ENCODE peak calls at places on chromosome 1, in four cellular contexts. One of them, this sample, is unnamed.
A peak's percentile ranks its signal among the peaks of the same experiment; 100 is the strongest.

GRCh38 chr1:7608628-7609295 is 162.3 kb upstream of the VAMP3 start:
- DNase-seq in naive B cell: no peak
- DNase-seq in activated CD4-positive, CD25-positive, alpha-beta regulatory T cell: no peak
- DNase-seq in natural killer cell: no peak
- DNase-seq in this sample: no peak

GRCh38 chr1:201964266-201964665 is 9.0 kb downstream of the TIMM17A start:
- DNase-seq in activated CD4-positive, CD25-positive, alpha-beta regulatory T cell: no peak
- DNase-seq in natural killer cell: no peak
- DNase-seq in naive B cell: no peak
- DNase-seq in this sample: no peak

GRCh38 chr1:224609333-224609732 is 6.8 kb upstream of the CNIH3 start:
- DNase-seq in naive B cell: no peak
- DNase-seq in activated CD4-positive, CD25-positive, alpha-beta regulatory T cell: no peak
- DNase-seq in natural killer cell: no peak
- DNase-seq in this sample: no peak

GRCh38 chr1:116489231-116489697 is 81.6 kb downstream of the CD58 start:
- DNase-seq in activated CD4-positive, CD25-positive, alpha-beta regulatory T cell: no peak
- DNase-seq in naive B cell: no peak
- DNase-seq in natural killer cell: no peak
- DNase-seq in this sample: no peak

GRCh38 chr1:231177226-231177625 is 15.4 kb downstream of the TRIM67 start:
- DNase-seq in activated CD4-positive, CD25-positive, alpha-beta regulatory T cell: no peak
- DNase-seq in natural killer cell: no peak
- DNase-seq in naive B cell: no peak
- DNase-seq in this sample: no peak

GRCh38 chr1:114352797-114353196 is 158.2 kb downstream of the TRIM33 start:
- DNase-seq in activated CD4-positive, CD25-positive, alpha-beta regulatory T cell: no peak
- DNase-seq in naive B cell: no peak
- DNase-seq in natural killer cell: no peak
- DNase-seq in this sample: no peak

GRCh38 chr1:7534061-7534825 is 236.9 kb upstream of the VAMP3 start:
- DNase-seq in naive B cell: no peak
- DNase-seq in natural killer cell: no peak
- DNase-seq in activated CD4-positive, CD25-positive, alpha-beta regulatory T cell: no peak
- DNase-seq in this sample: no peak

GRCh38 chr1:177686929-177687328 is 282.9 kb downstream of the SEC16B start:
- DNase-seq in natural killer cell: no peak
- DNase-seq in naive B cell: no peak
- DNase-seq in activated CD4-positive, CD25-positive, alpha-beta regulatory T cell: no peak
- DNase-seq in this sample: no peak

GRCh38 chr1:181541458-181541857 is 58.1 kb downstream of the CACNA1E start:
- DNase-seq in activated CD4-positive, CD25-positive, alpha-beta regulatory T cell: no peak
- DNase-seq in naive B cell: no peak
- DNase-seq in natural killer cell: no peak
- DNase-seq in this sample: no peak

GRCh38 chr1:201214461-201214860 is 23.8 kb downstream of the IGFN1 start:
- DNase-seq in activated CD4-positive, CD25-positive, alpha-beta regulatory T cell: no peak
- DNase-seq in naive B cell: no peak
- DNase-seq in natural killer cell: peak; percentile 0
- DNase-seq in this sample: no peak

GRCh38 chr1:172742599-172743500 is 83.9 kb downstream of the FASLG start:
- DNase-seq in activated CD4-positive, CD25-positive, alpha-beta regulatory T cell: no peak
- DNase-seq in naive B cell: peak; percentile 56
- DNase-seq in natural killer cell: no peak
- DNase-seq in this sample: peak; percentile 25

GRCh38 chr1:160950657-160951056 is 4.0 kb downstream of the ITLN2 start:
- DNase-seq in natural killer cell: no peak
- DNase-seq in naive B cell: no peak
- DNase-seq in activated CD4-positive, CD25-positive, alpha-beta regulatory T cell: no peak
- DNase-seq in this sample: no peak

GRCh38 chr1:163085904-163086268 is 16.7 kb downstream of the RGS4 start:
- DNase-seq in naive B cell: no peak
- DNase-seq in natural killer cell: no peak
- DNase-seq in activated CD4-positive, CD25-positive, alpha-beta regulatory T cell: no peak
- DNase-seq in this sample: no peak

GRCh38 chr1:160328171-160328570 is 14.9 kb downstream of the COPA start:
- DNase-seq in activated CD4-positive, CD25-positive, alpha-beta regulatory T cell: no peak
- DNase-seq in natural killer cell: no peak
- DNase-seq in naive B cell: no peak
- DNase-seq in this sample: no peak

GRCh38 chr1:12592496-12592895 is 25.5 kb downstream of the DHRS3 start:
- DNase-seq in naive B cell: no peak
- DNase-seq in activated CD4-positive, CD25-positive, alpha-beta regulatory T cell: no peak
- DNase-seq in natural killer cell: no peak
- DNase-seq in this sample: no peak

GRCh38 chr1:71088645-71089287 is 7.9 kb upstream of the ZRANB2 start:
- DNase-seq in activated CD4-positive, CD25-positive, alpha-beta regulatory T cell: no peak
- DNase-seq in natural killer cell: no peak
- DNase-seq in naive B cell: no peak
- DNase-seq in this sample: no peak

GRCh38 chr1:92831762-92832536 is at the start of gene RPL5:
- DNase-seq in naive B cell: peak; percentile 99
- DNase-seq in activated CD4-positive, CD25-positive, alpha-beta regulatory T cell: peak; percentile 95
- DNase-seq in natural killer cell: peak; percentile 98
- DNase-seq in this sample: peak; percentile 97

GRCh38 chr1:41496080-41497055 is 11.9 kb upstream of the EDN2 start:
- DNase-seq in naive B cell: no peak
- DNase-seq in natural killer cell: no peak
- DNase-seq in activated CD4-positive, CD25-positive, alpha-beta regulatory T cell: no peak
- DNase-seq in this sample: no peak

GRCh38 chr1:70499695-70500094 is 88.6 kb downstream of the CTH start:
- DNase-seq in naive B cell: no peak
- DNase-seq in natural killer cell: no peak
- DNase-seq in activated CD4-positive, CD25-positive, alpha-beta regulatory T cell: no peak
- DNase-seq in this sample: no peak

GRCh38 chr1:202113690-202114300 is 8.9 kb upstream of the GPR37L1 start:
- DNase-seq in naive B cell: no peak
- DNase-seq in natural killer cell: no peak
- DNase-seq in activated CD4-positive, CD25-positive, alpha-beta regulatory T cell: no peak
- DNase-seq in this sample: no peak

GRCh38 chr1:234538062-234538731 is 59.2 kb upstream of the TARBP1 start:
- DNase-seq in activated CD4-positive, CD25-positive, alpha-beta regulatory T cell: no peak
- DNase-seq in naive B cell: no peak
- DNase-seq in natural killer cell: no peak
- DNase-seq in this sample: no peak

GRCh38 chr1:229508823-229509337 is 739 bp upstream of the NUP133 start:
- DNase-seq in naive B cell: no peak
- DNase-seq in activated CD4-positive, CD25-positive, alpha-beta regulatory T cell: no peak
- DNase-seq in natural killer cell: no peak
- DNase-seq in this sample: no peak

GRCh38 chr1:210792703-210793102 is 341.2 kb downstream of the KCNH1 start:
- DNase-seq in natural killer cell: no peak
- DNase-seq in naive B cell: no peak
- DNase-seq in activated CD4-positive, CD25-positive, alpha-beta regulatory T cell: no peak
- DNase-seq in this sample: no peak

GRCh38 chr1:53685272-53686051 is 53.5 kb downstream of the GLIS1 start:
- DNase-seq in activated CD4-positive, CD25-positive, alpha-beta regulatory T cell: no peak
- DNase-seq in natural killer cell: no peak
- DNase-seq in naive B cell: no peak
- DNase-seq in this sample: no peak

GRCh38 chr1:157691285-157691920 is 9.2 kb downstream of the FCRL3 start:
- DNase-seq in natural killer cell: no peak
- DNase-seq in naive B cell: peak; percentile 13
- DNase-seq in activated CD4-positive, CD25-positive, alpha-beta regulatory T cell: no peak
- DNase-seq in this sample: no peak

GRCh38 chr1:67888707-67889106 is 55.4 kb upstream of the GNG12 start:
- DNase-seq in natural killer cell: no peak
- DNase-seq in naive B cell: no peak
- DNase-seq in activated CD4-positive, CD25-positive, alpha-beta regulatory T cell: no peak
- DNase-seq in this sample: no peak

GRCh38 chr1:205270764-205271163 is 43.0 kb downstream of the TMCC2 start:
- DNase-seq in natural killer cell: no peak
- DNase-seq in naive B cell: no peak
- DNase-seq in activated CD4-positive, CD25-positive, alpha-beta regulatory T cell: no peak
- DNase-seq in this sample: no peak

GRCh38 chr1:10308001-10308400 is 90.9 kb upstream of the PGD start:
- DNase-seq in natural killer cell: peak; percentile 33
- DNase-seq in activated CD4-positive, CD25-positive, alpha-beta regulatory T cell: no peak
- DNase-seq in naive B cell: no peak
- DNase-seq in this sample: no peak